ENCODE peak calls at places on chromosomes 3 and 15, in seven cellular contexts. Q, J, T, F, B, D and Z are unnamed samples.

GRCh38 chr3:16548721-16549120 is 35.2 kb upstream of the RFTN1 start:
- DNase-seq in Q (no peak), J (no peak), T (no peak), F (no peak), B (no peak), D (peak; percentile 85), Z (no peak)

GRCh38 chr3:190120161-190121060 is at the start of gene P3H2:
- DNase-seq in Q (peak; percentile 90), J (peak; percentile 66), T (no peak), F (peak; percentile 64), B (no peak), D (peak; percentile 93), Z (peak; percentile 82)

GRCh38 chr3:147383617-147384016 is 22.7 kb downstream of the ZIC4 start:
- DNase-seq in Q (no peak), J (no peak), T (peak; percentile 9), F (peak; percentile 3), B (no peak), D (no peak), Z (no peak)

GRCh38 chr15:70559223-70559823 is 204.0 kb downstream of the UACA start:
- DNase-seq in Q (no peak), J (no peak), T (no peak), F (no peak), B (no peak), D (peak; percentile 44), Z (no peak)

GRCh38 chr3:106728315-106728821 is 648.9 kb upstream of the CCDC54 start:
- DNase-seq in Q (peak; percentile 59), J (no peak), T (no peak), F (peak; percentile 42), B (no peak), D (peak; percentile 98), Z (no peak)

GRCh38 chr3:141738636-141739363 is 702 bp downstream of the RNF7 start:
- DNase-seq in Q (peak; percentile 51), J (no peak), T (peak; percentile 57), F (no peak), B (no peak), D (peak; percentile 64), Z (no peak)

GRCh38 chr3:101942356-101942755 is 93.0 kb downstream of the NFKBIZ start:
- DNase-seq in Q (no peak), J (no peak), T (no peak), F (no peak), B (no peak), D (no peak), Z (no peak)

GRCh38 chr3:194584435-194584776 is 48.8 kb downstream of the TMEM44 start:
- DNase-seq in Q (no peak), J (no peak), T (no peak), F (no peak), B (no peak), D (no peak), Z (no peak)

GRCh38 chr3:46395210-46395661 is 11.6 kb downstream of the CCR5AS start:
- DNase-seq in Q (no peak), J (no peak), T (peak; percentile 59), F (no peak), B (no peak), D (peak; percentile 33), Z (no peak)

GRCh38 chr3:46397111-46397510 is 9.8 kb downstream of the CCR5AS start:
- DNase-seq in Q (no peak), J (no peak), T (no peak), F (no peak), B (no peak), D (no peak), Z (no peak)

GRCh38 chr3:46393011-46393410 is 13.9 kb downstream of the CCR5AS start:
- DNase-seq in Q (no peak), J (no peak), T (no peak), F (no peak), B (no peak), D (no peak), Z (no peak)

GRCh38 chr3:46396129-46396528 is 10.7 kb downstream of the CCR5AS start:
- DNase-seq in Q (no peak), J (no peak), T (no peak), F (no peak), B (peak; percentile 46), D (no peak), Z (no peak)

DNA sequence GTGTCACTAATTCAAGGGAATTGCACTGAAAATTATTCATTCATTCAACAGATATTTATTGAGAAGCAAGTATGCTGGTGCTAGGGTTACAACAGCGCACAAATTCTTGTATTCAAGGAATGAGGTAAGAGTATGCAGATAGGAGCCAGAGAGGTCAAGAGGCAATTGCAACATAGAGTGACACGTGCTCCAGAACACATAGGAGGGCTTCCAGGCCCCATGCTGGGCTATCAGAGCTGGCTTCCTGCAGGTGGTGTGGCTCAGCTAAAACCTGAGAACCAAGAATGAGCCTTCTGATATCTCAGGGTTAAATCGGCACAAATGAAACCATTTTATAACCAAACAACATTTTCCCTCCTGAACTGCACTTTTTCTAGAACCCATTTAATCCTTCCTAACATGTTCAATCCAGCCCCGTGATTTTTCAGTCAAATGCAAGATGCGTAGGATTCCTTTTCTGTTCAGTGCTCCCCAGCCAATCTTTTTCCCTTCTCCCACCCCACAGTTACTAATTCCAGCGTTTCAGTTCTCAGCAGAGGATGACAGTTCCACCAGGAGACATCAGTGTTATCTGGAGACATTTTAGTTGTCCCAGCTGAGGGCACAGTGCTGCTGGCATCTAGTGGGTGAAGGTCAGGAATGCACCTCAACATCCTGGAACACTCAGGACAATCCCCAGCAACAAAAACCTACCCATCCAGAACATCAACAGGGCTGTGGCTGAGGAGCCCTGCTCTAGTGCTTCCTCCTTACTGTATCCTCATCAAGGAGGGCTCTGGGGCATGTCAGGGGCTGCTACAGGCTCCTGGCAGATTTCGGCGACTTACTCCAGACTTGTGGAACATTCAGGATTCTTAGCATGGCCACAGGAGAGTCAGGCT is 13.1 kb downstream of the CCR5AS start:
- DNase-seq in Q (no peak), J (no peak), T (peak; percentile 57), F (no peak), B (no peak), D (peak; percentile 47), Z (no peak)
- TF ChIP-seq CEBPB in Q (no peak), J (peak; percentile 47), T (peak; percentile 98), F (peak; percentile 16), B (no peak), D (peak; percentile 77), Z (peak; percentile 83)

GRCh38 chr3:122099255-122099654 is 44.1 kb downstream of the CD86 start:
- DNase-seq in Q (no peak), J (no peak), T (no peak), F (no peak), B (no peak), D (no peak), Z (no peak)

GRCh38 chr3:122101646-122102045 is 46.5 kb downstream of the CD86 start:
- DNase-seq in Q (peak; percentile 59), J (peak; percentile 56), T (peak; percentile 51), F (peak; percentile 65), B (peak; percentile 92), D (peak; percentile 66), Z (no peak)

GRCh38 chr3:122103821-122104514 is 48.8 kb downstream of the CD86 start:
- DNase-seq in Q (no peak), J (no peak), T (no peak), F (no peak), B (no peak), D (no peak), Z (no peak)

GRCh38 chr3:122102191-122102935 is 47.2 kb downstream of the CD86 start:
- DNase-seq in Q (no peak), J (no peak), T (no peak), F (no peak), B (peak; percentile 95), D (no peak), Z (no peak)

DNA sequence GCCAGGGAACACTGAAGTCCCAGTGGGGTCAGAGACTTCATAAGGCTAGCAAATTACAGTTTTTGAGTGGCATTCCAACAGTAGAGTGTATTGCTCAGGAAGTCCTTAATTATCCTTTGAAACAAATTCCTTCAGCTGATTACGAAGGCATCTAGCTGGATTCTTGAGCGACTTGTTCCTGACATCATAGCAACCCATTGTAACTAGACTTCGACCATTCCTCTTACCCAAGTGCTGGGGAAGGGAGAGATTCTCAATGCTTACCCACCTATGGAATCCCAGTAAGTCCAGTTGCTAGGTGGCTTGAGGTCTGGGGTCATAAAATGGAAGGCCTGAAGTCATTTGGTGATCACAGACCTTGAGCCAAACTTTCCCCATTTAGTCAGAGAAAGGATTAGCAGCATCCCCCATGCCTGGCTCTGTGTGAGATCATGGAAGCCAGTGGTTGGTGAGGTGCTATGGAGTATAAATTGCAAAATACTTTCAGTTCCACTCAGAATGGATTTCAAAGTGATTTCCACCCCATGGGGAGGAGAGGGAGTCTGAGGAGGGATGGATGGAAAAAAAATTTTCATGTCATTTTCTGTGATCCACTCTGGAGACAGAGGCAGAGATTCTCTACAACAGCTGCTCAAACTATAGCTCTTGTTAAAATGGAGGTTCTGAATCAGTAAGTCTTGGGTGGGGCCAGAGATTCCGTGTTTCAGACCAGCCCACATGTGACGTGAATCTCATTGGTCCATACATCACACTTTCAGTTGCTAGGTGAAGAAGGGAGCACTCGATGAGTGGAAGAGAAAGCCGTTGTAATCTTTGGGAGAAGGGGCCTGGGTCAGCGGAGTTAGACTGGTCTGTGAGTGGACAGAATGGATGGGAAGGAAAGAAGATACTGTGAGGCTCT is 45.7 kb downstream of the CD86 start:
- DNase-seq in Q (peak; percentile 30), J (no peak), T (peak; percentile 2), F (no peak), B (no peak), D (no peak), Z (no peak)
- TF ChIP-seq POLR2A in Q (no peak), J (no peak), T (no peak), F (no peak), B (no peak), D (no peak), Z (no peak)

GRCh38 chr3:67090472-67090871 is 92.4 kb downstream of the KBTBD8 start:
- DNase-seq in Q (no peak), J (no peak), T (no peak), F (no peak), B (no peak), D (peak; percentile 82), Z (no peak)

GRCh38 chr3:67094167-67094566 is 96.1 kb downstream of the KBTBD8 start:
- DNase-seq in Q (no peak), J (no peak), T (no peak), F (no peak), B (no peak), D (no peak), Z (no peak)

GRCh38 chr3:67087788-67088187 is 89.7 kb downstream of the KBTBD8 start:
- DNase-seq in Q (no peak), J (no peak), T (no peak), F (no peak), B (no peak), D (no peak), Z (no peak)

GRCh38 chr3:67094769-67095168 is 96.7 kb downstream of the KBTBD8 start:
- DNase-seq in Q (no peak), J (no peak), T (no peak), F (no peak), B (no peak), D (peak; percentile 41), Z (no peak)

DNA sequence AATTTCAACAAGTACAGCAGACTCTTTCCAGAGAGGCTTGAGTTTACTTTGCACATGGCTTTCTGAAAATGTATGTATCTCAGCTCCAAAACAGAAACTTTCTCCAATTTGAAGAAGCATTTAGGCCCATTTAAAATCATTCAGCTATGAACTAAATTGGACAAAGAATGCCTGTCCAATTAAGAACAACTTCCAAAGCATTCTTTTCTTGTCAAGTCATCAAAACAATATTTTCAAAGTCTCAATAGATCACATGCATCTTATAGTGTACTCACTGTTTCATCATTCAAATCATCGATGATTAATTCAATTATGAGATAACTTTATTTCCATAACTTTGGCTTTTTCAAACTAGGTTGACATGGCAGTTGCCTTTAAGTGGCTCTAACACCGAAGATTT is 95.2 kb downstream of the KBTBD8 start:
- DNase-seq in Q (no peak), J (no peak), T (no peak), F (no peak), B (no peak), D (peak; percentile 10), Z (no peak)
- TF ChIP-seq CEBPB in Q (no peak), J (no peak), T (no peak), F (no peak), B (no peak), D (no peak), Z (no peak)

GRCh38 chr3:122794779-122795673 is at the start of gene SLC49A4:
- DNase-seq in Q (peak; percentile 79), J (peak; percentile 65), T (peak; percentile 78), F (peak; percentile 46), B (peak; percentile 27), D (peak; percentile 65), Z (peak; percentile 93)
- TF ChIP-seq POLR2A in Q (peak; percentile 87), J (peak; percentile 78), T (peak; percentile 60), F (peak; percentile 41), B (peak; percentile 84), D (peak; percentile 71), Z (peak; percentile 60)